ENCODE peak calls at places on chromosomes 1 and 21, in four cellular contexts. B, D, W and H are unnamed samples.

GRCh38 chr1:226678701-226679100 is 60.4 kb downstream of the ITPKB start:
- DNase-seq in B (peak; percentile 80), D (no peak), W (no peak), H (no peak)

GRCh38 chr1:192489748-192490147 is 85.8 kb upstream of the RGS1 start:
- DNase-seq in B (no peak), D (no peak), W (peak; percentile 8), H (no peak)

GRCh38 chr1:119453021-119453420 is 38.1 kb downstream of the HSD3B2 start:
- DNase-seq in B (no peak), D (no peak), W (no peak), H (no peak)

GRCh38 chr1:109481646-109482045 is 2.1 kb upstream of the ATXN7L2 start:
- DNase-seq in B (no peak), D (no peak), W (no peak), H (no peak)

GRCh38 chr21:43974791-43975468 is 37.2 kb upstream of the TRAPPC10 start:
- DNase-seq in B (no peak), D (no peak), W (no peak), H (no peak)

GRCh38 chr1:118300808-118301207 is 115.8 kb upstream of the SPAG17 start:
- DNase-seq in B (no peak), D (no peak), W (no peak), H (no peak)

GRCh38 chr1:202034683-202035462 is 24.5 kb downstream of the ELF3 start:
- DNase-seq in B (no peak), D (no peak), W (no peak), H (no peak)

GRCh38 chr1:214552174-214552608 is 789 bp upstream of the PTPN14 start:
- DNase-seq in B (no peak), D (no peak), W (no peak), H (no peak)

GRCh38 chr21:42237577-42237976 is 18.6 kb downstream of the ABCG1 start:
- DNase-seq in B (peak; percentile 54), D (no peak), W (no peak), H (no peak)

GRCh38 chr1:25531082-25531461 is 12.3 kb upstream of the LDLRAP1 start:
- DNase-seq in B (no peak), D (no peak), W (no peak), H (no peak)

GRCh38 chr1:22228505-22228911 is 85.6 kb upstream of the WNT4 start:
- DNase-seq in B (no peak), D (no peak), W (no peak), H (no peak)

GRCh38 chr21:41583274-41583790 is 75.4 kb upstream of the TMPRSS2 start:
- DNase-seq in B (no peak), D (no peak), W (no peak), H (no peak)